ENCODE peak calls at places on chromosomes 12 and 14, in nine cellular contexts. F is A549; W is effector memory CD4-positive, alpha-beta T cell; A is NCI-H510A; V is CMK; Y is effector CD4-positive, alpha-beta T cell; R is stimulated activated effector memory CD8-positive, alpha-beta T cell treated with anti-CD3 and anti-CD28 coated beads, Interleukin-12 subunit alpha, Interleukin-12 subunit beta, amount 100 ng/mL, for 72 hours; X is AG08396; D is activated T-cell treated with anti-CD3 and anti-CD28 coated beads for 1 hour. M is an unnamed sample.

GRCh38 chr12:70660620-70661219 is 23.5 kb upstream of the PTPRB start:
- DNase-seq in F (peak; percentile 54), W (no peak), A (no peak), V (no peak), Y (no peak), R (no peak), X (peak; percentile 29), D (no peak), M (peak; percentile 74)

GRCh38 chr12:126998747-126999285 is 1268.2 kb upstream of the TMEM132C start:
- DNase-seq in F (no peak), W (no peak), A (no peak), V (peak; percentile 1), Y (no peak), R (no peak), X (no peak), D (no peak), M (no peak)

GRCh38 chr12:4769073-4769472 is 48.9 kb downstream of the GALNT8 start:
- DNase-seq in F (no peak), W (no peak), A (no peak), V (no peak), Y (no peak), R (no peak), X (no peak), D (no peak), M (no peak)

GRCh38 chr14:77302926-77303325 is 17.8 kb downstream of the POMT2 start:
- DNase-seq in F (peak; percentile 87), W (no peak), A (peak; percentile 48), V (no peak), Y (no peak), R (peak; percentile 74), X (peak; percentile 31), D (no peak), M (no peak)

GRCh38 chr12:100926669-100927248 is 132.2 kb downstream of the ANO4 start:
- DNase-seq in F (peak; percentile 29), W (no peak), A (no peak), V (no peak), Y (no peak), R (no peak), X (no peak), D (no peak), M (peak; percentile 7)

GRCh38 chr12:95790025-95790911 is at the start of gene NTN4:
- DNase-seq in F (peak; percentile 65), W (no peak), A (no peak), V (no peak), Y (no peak), R (peak; percentile 56), X (peak; percentile 58), D (no peak), M (no peak)

GRCh38 chr14:24673059-24673458 is 39.1 kb upstream of the GZMB start:
- DNase-seq in F (no peak), W (no peak), A (no peak), V (no peak), Y (no peak), R (no peak), X (no peak), D (no peak), M (no peak)

GRCh38 chr12:103769240-103769945 is 71.6 kb downstream of the NT5DC3 start:
- DNase-seq in F (no peak), W (no peak), A (no peak), V (no peak), Y (no peak), R (no peak), X (no peak), D (no peak), M (no peak)

GRCh38 chr14:89853976-89854693 is 100.4 kb downstream of the EFCAB11 start:
- DNase-seq in F (no peak), W (no peak), A (no peak), V (no peak), Y (no peak), R (no peak), X (no peak), D (no peak), M (no peak)

GRCh38 chr14:105857223-105857815 is 330.9 kb downstream of the TMEM121 start:
- DNase-seq in F (no peak), W (peak; percentile 14), A (no peak), V (no peak), Y (no peak), R (no peak), X (no peak), D (no peak), M (no peak)

GRCh38 chr12:39300799-39301198 is 142.1 kb downstream of the KIF21A start:
- DNase-seq in F (no peak), W (no peak), A (no peak), V (no peak), Y (no peak), R (no peak), X (no peak), D (no peak), M (no peak)

GRCh38 chr12:100381379-100381778 is 24.5 kb downstream of the SLC17A8 start:
- DNase-seq in F (no peak), W (no peak), A (no peak), V (no peak), Y (no peak), R (no peak), X (no peak), D (no peak), M (no peak)

GRCh38 chr12:96073346-96074336 is 38.3 kb upstream of the LTA4H start:
- DNase-seq in F (peak; percentile 76), W (no peak), A (peak; percentile 10), V (no peak), Y (no peak), R (no peak), X (no peak), D (no peak), M (no peak)

GRCh38 chr12:54689984-54690383 is 41.8 kb upstream of the DCD start:
- DNase-seq in F (peak; percentile 22), W (no peak), A (no peak), V (no peak), Y (no peak), R (no peak), X (no peak), D (no peak), M (no peak)

GRCh38 chr14:54487771-54488170 is 1.0 kb downstream of the GMFB start:
- DNase-seq in F (peak; percentile 53), W (no peak), A (no peak), V (no peak), Y (no peak), R (no peak), X (peak; percentile 77), D (no peak), M (no peak)

GRCh38 chr14:87264796-87265195 is 728.2 kb downstream of the GALC start:
- DNase-seq in F (no peak), W (no peak), A (no peak), V (no peak), Y (no peak), R (no peak), X (no peak), D (no peak), M (no peak)

GRCh38 chr12:102016472-102016871 is 45.3 kb downstream of the WASHC3 start:
- DNase-seq in F (no peak), W (no peak), A (no peak), V (no peak), Y (no peak), R (peak; percentile 55), X (no peak), D (no peak), M (no peak)

GRCh38 chr12:57127710-57128518 is at the start of gene LRP1:
- DNase-seq in F (peak; percentile 88), W (peak; percentile 70), A (peak; percentile 31), V (no peak), Y (peak; percentile 78), R (peak; percentile 83), X (peak; percentile 92), D (peak; percentile 73), M (no peak)

GRCh38 chr14:72528059-72528950 is 365.6 kb downstream of the DPF3 start:
- DNase-seq in F (no peak), W (no peak), A (no peak), V (no peak), Y (no peak), R (no peak), X (no peak), D (no peak), M (no peak)

GRCh38 chr14:31189346-31190219 is 18.0 kb downstream of the HECTD1 start:
- DNase-seq in F (no peak), W (no peak), A (no peak), V (no peak), Y (no peak), R (no peak), X (no peak), D (no peak), M (no peak)

GRCh38 chr12:57131896-57132744 is 3.8 kb downstream of the LRP1 start:
- DNase-seq in F (no peak), W (no peak), A (no peak), V (no peak), Y (no peak), R (no peak), X (no peak), D (no peak), M (no peak)

GRCh38 chr14:100329233-100330006 is 6.3 kb downstream of the SLC25A47 start:
- DNase-seq in F (no peak), W (no peak), A (no peak), V (no peak), Y (no peak), R (no peak), X (no peak), D (no peak), M (no peak)

GRCh38 chr14:55352201-55352600 is 59.4 kb downstream of the ATG14 start:
- DNase-seq in F (no peak), W (no peak), A (no peak), V (no peak), Y (no peak), R (no peak), X (no peak), D (no peak), M (no peak)

GRCh38 chr14:98404811-98405210 is 867.2 kb downstream of the BCL11B start:
- DNase-seq in F (no peak), W (no peak), A (no peak), V (no peak), Y (no peak), R (no peak), X (no peak), D (no peak), M (no peak)

GRCh38 chr14:53663709-53664108 is 292.9 kb downstream of the BMP4 start:
- DNase-seq in F (peak; percentile 50), W (no peak), A (no peak), V (no peak), Y (no peak), R (no peak), X (peak; percentile 21), D (no peak), M (no peak)

GRCh38 chr12:15939111-15939510 is 28.0 kb downstream of the DERA start:
- DNase-seq in F (no peak), W (no peak), A (no peak), V (no peak), Y (no peak), R (no peak), X (no peak), D (no peak), M (no peak)

GRCh38 chr12:51399893-51400292 is 8.7 kb upstream of the GALNT6 start:
- DNase-seq in F (no peak), W (no peak), A (no peak), V (no peak), Y (no peak), R (no peak), X (no peak), D (no peak), M (no peak)

GRCh38 chr12:80936642-80937390 is 918 bp downstream of the LIN7A start:
- DNase-seq in F (peak; percentile 49), W (no peak), A (peak; percentile 78), V (no peak), Y (no peak), R (no peak), X (peak; percentile 68), D (no peak), M (no peak)

GRCh38 chr12:50991296-50991695 is 34.9 kb downstream of the SLC11A2 start:
- DNase-seq in F (no peak), W (no peak), A (no peak), V (no peak), Y (no peak), R (no peak), X (no peak), D (no peak), M (no peak)

GRCh38 chr14:34498684-34499412 is 36.8 kb upstream of the SPTSSA start:
- DNase-seq in F (peak; percentile 80), W (no peak), A (no peak), V (no peak), Y (no peak), R (no peak), X (no peak), D (no peak), M (peak; percentile 9)

GRCh38 chr14:90759370-90760054 is 56.7 kb downstream of the TTC7B start:
- DNase-seq in F (no peak), W (no peak), A (no peak), V (no peak), Y (no peak), R (peak; percentile 46), X (no peak), D (no peak), M (no peak)